ENCODE peak calls at places on chromosome X, in four cellular contexts. W is HepG2, F is K562, K is GM12878. I is an unnamed sample.

GRCh38 chrX:41858161-41858775 is 65.1 kb downstream of the CASK start:
- DNase-seq in W (no peak), K (no peak), F (no peak), I (peak)

GRCh38 chrX:43973249-43973672 is at the start of gene NDP:
- DNase-seq in K (no peak), F (no peak), W (no peak), I (peak)

GRCh38 chrX:12567857-12568256 is 223.4 kb upstream of the PRPS2 start:
- DNase-seq in W (no peak), K (no peak), F (no peak), I (no peak)

GRCh38 chrX:69290327-69290726 is 125.1 kb upstream of the PJA1 start:
- DNase-seq in K (no peak), W (no peak), F (no peak), I (no peak)

GRCh38 chrX:125895518-125895917 is 270.6 kb downstream of the DCAF12L2 start:
- DNase-seq in K (no peak), F (no peak), W (no peak), I (no peak)

GRCh38 chrX:140918398-140919043 is 83.9 kb upstream of the SPANXB1 start:
- DNase-seq in W (peak), F (peak), K (peak), I (peak)

GRCh38 chrX:108001218-108001814 is 19.1 kb upstream of the TEX13B start:
- DNase-seq in K (no peak), W (peak), F (peak), I (no peak)

GRCh38 chrX:42093756-42094155 is 170.4 kb upstream of the CASK start:
- DNase-seq in F (no peak), W (no peak), K (peak), I (no peak)

GRCh38 chrX:118637997-118638396 is 89.4 kb upstream of the IL13RA1 start:
- DNase-seq in F (no peak), W (peak), K (no peak), I (no peak)

GRCh38 chrX:10579753-10580060 is 40.7 kb downstream of the MID1 start:
- DNase-seq in F (no peak), W (no peak), K (no peak), I (no peak)

GRCh38 chrX:103640401-103641155 is 11.8 kb downstream of the TCEAL1 start:
- DNase-seq in K (no peak), F (no peak), W (no peak), I (no peak)

GRCh38 chrX:68980906-68981616 is 152.2 kb downstream of the EFNB1 start:
- DNase-seq in F (no peak), W (no peak), K (no peak), I (no peak)

GRCh38 chrX:3346436-3347329 is at the start of gene MXRA5:
- DNase-seq in W (no peak), F (no peak), K (no peak), I (peak)

GRCh38 chrX:21944136-21944615 is 3.7 kb downstream of the SMS start:
- DNase-seq in F (no peak), K (no peak), W (no peak), I (peak)

GRCh38 chrX:68999351-68999750 is 165.9 kb downstream of the PJA1 start:
- DNase-seq in W (no peak), K (no peak), F (no peak), I (no peak)

GRCh38 chrX:45628041-45628440 is 427.4 kb upstream of the DIPK2B start:
- DNase-seq in W (no peak), F (no peak), K (no peak), I (no peak)

GRCh38 chrX:1502853-1503252 is 34.1 kb downstream of the P2RY8 start:
- DNase-seq in W (no peak), K (no peak), F (no peak), I (no peak)

GRCh38 chrX:107721966-107722707 is 53.5 kb downstream of the TSC22D3 start:
- DNase-seq in K (no peak), W (no peak), F (no peak), I (no peak)

GRCh38 chrX:50799531-50799961 is 14.4 kb downstream of the SHROOM4 start:
- DNase-seq in K (no peak), F (no peak), W (no peak), I (no peak)

GRCh38 chrX:69022430-69022829 is 142.8 kb downstream of the PJA1 start:
- DNase-seq in K (no peak), W (no peak), F (no peak), I (no peak)

GRCh38 chrX:52574416-52575275 is 57.8 kb upstream of the XAGE1B start:
- DNase-seq in K (peak), F (peak), W (peak), I (peak)

GRCh38 chrX:150362599-150363481 is at the start of gene MAMLD1:
- DNase-seq in K (no peak), W (no peak), F (peak), I (peak)

GRCh38 chrX:135086197-135086854 is 34.0 kb downstream of the ETDB start:
- DNase-seq in K (peak), F (peak), W (peak), I (no peak)

GRCh38 chrX:123854329-123854728 is 5.5 kb upstream of the XIAP start:
- DNase-seq in F (no peak), W (no peak), K (no peak), I (no peak)

GRCh38 chrX:48794993-48795501 is 6.8 kb upstream of the HDAC6 start:
- DNase-seq in K (no peak), W (no peak), F (peak), I (no peak)

GRCh38 chrX:72026341-72027023 is 105.2 kb downstream of the RTL5 start:
- DNase-seq in K (no peak), W (no peak), F (no peak), I (no peak)

GRCh38 chrX:117743469-117744251 is 372.9 kb downstream of the KLHL13 start:
- DNase-seq in K (no peak), F (no peak), W (peak), I (no peak)

GRCh38 chrX:22037911-22038537 is 5.9 kb downstream of the PHEX start:
- DNase-seq in W (no peak), F (no peak), K (no peak), I (no peak)

GRCh38 chrX:11423362-11423818 is 130.2 kb downstream of the AMELX start:
- DNase-seq in K (peak), W (no peak), F (peak), I (no peak)

GRCh38 chrX:19683817-19684216 is 168.5 kb upstream of the MAP3K15 start:
- DNase-seq in K (no peak), W (no peak), F (no peak), I (no peak)

GRCh38 chrX:30990361-30990760 is 81.5 kb downstream of the FTHL17 start:
- DNase-seq in K (no peak), F (no peak), W (no peak), I (no peak)

GRCh38 chrX:30995060-30995700 is 76.7 kb downstream of the FTHL17 start:
- DNase-seq in W (peak), F (no peak), K (no peak), I (no peak)

GRCh38 chrX:30995705-30996104 is 76.1 kb downstream of the FTHL17 start:
- DNase-seq in W (no peak), F (no peak), K (no peak), I (no peak)

GRCh38 chrX:30992381-30992904 is 79.4 kb downstream of the FTHL17 start:
- DNase-seq in F (no peak), K (no peak), W (peak), I (no peak)
- TF ChIP-seq NR2C2 in F (no peak), K (no peak), W (no peak), I (no peak)

GRCh38 chrX:46788902-46789301 is 30.0 kb upstream of the SLC9A7 start:
- DNase-seq in K (no peak), W (no peak), F (no peak), I (no peak)

GRCh38 chrX:46793386-46794143 is 34.6 kb upstream of the SLC9A7 start:
- DNase-seq in K (no peak), W (peak), F (no peak), I (no peak)

GRCh38 chrX:46796574-46797191 is 37.8 kb upstream of the SLC9A7 start:
- DNase-seq in F (peak), W (peak), K (no peak), I (peak)

GRCh38 chrX:46791927-46792825 is 33.3 kb upstream of the SLC9A7 start:
- DNase-seq in K (peak), W (peak), F (no peak), I (peak)

DNA sequence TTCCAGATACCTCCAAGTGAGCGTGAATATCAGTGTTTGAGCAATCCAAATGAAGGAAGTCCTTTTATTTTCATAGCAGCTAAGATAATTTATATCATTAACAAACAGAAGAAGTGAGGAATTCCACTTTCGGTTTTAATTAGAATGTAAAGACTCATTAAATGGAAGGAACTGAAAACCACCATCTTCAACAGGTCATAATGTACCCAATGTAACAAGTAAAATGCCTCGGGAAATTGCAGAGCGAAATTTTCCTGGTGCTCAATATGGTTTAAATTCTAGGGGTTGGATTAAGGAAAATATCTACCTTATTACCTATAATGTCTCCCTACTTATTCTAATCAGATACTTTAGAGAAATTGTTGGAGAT is 33.9 kb upstream of the SLC9A7 start:
- DNase-seq in K (no peak), F (no peak), W (no peak), I (no peak)
- TF ChIP-seq NR2C2 in K (no peak), F (no peak), W (no peak), I (no peak)

GRCh38 chrX:7972586-7972985 is 45.4 kb upstream of the PNPLA4 start:
- DNase-seq in F (no peak), W (no peak), K (no peak), I (no peak)
- TF ChIP-seq NR2C2 in F (no peak), W (no peak), K (no peak), I (no peak)

GRCh38 chrX:16661495-16661894 is 11.5 kb downstream of the S100G start:
- DNase-seq in W (no peak), F (no peak), K (no peak), I (no peak)
- TF ChIP-seq NR2C2 in W (no peak), F (no peak), K (no peak), I (no peak)

DNA sequence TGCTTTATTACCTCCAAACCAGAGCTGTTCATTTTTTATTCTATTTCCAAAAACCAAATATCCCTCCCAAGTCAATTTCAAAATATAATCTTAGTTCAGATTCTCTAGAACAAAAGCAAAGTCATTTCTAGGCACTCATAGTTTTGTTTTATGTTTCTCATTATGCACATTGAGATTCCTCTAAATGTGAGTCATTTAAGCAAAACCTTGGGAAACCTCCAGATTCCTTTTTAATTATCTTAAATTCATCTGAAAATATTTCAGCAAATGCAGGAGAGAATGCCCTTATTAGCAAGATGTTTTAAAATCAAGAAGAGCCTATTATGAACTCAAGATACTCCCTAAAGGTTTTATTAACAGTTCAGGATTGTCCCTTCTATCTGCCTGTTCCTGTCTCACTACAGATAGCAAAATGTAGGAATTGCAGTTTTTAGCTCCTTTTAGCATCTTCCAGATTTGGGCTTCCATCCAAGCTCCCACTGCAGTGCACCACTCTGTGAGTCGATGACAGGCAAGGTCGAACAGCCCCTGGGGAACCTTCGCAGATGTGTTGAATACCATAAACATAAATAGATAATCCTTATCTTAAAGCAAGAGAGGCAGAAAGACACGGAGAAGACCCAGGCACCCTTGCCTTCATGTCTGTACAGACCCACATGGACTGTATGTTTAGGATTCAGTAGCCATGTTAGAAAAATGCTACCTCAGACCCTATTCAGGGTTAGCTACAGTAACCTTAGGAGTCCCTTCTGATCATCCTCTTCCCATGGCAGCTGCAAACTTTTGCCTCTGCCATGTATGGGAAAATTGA is 11.3 kb upstream of the SLC9A7 start:
- DNase-seq in K (no peak), F (no peak), W (no peak), I (no peak)
- TF ChIP-seq NR2C2 in K (no peak), F (no peak), W (no peak), I (no peak)

GRCh38 chrX:113833656-113834055 is 750.2 kb upstream of the HTR2C start:
- DNase-seq in W (no peak), F (no peak), K (no peak), I (no peak)

GRCh38 chrX:113828470-113828869 is 755.4 kb upstream of the HTR2C start:
- DNase-seq in F (no peak), K (no peak), W (no peak), I (peak)

DNA sequence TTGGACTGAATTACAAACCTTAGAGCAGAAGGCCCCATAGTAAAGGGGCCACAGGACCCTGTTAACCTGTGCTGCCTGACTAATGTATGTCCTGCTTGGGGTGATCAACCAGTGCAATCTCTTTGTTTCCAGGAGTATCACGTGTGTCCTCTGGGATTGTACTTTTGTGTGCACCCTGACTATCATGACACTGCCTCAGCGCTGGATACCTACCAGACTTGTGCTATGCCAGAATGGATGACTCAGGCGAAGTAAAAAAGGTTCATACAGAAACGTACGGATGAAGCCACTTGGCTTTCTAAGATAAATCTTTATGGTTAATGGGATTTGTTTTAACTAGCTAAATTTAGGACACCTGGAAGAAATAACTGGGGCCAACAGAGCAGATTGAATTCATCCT is 750.8 kb upstream of the HTR2C start:
- DNase-seq in W (no peak), F (no peak), K (no peak), I (no peak)
- TF ChIP-seq NR2C2 in W (no peak), F (no peak), K (no peak), I (no peak)

GRCh38 chrX:97238632-97239031 is 354.9 kb downstream of the RPA4 start:
- DNase-seq in F (no peak), K (no peak), W (no peak), I (no peak)
- TF ChIP-seq NR2C2 in F (no peak), K (no peak), W (no peak), I (no peak)

GRCh38 chrX:153972368-153973126 is at the start of gene TMEM187:
- DNase-seq in F (peak), W (peak), K (peak), I (peak)

GRCh38 chrX:153970398-153971123 is 1.1 kb downstream of the HCFC1 start:
- DNase-seq in K (no peak), F (peak), W (peak), I (no peak)

GRCh38 chrX:153971124-153971631 is 440 bp downstream of the HCFC1 start:
- DNase-seq in F (peak), K (peak), W (peak), I (peak)

GRCh38 chrX:153973127-153974002 is 811 bp downstream of the TMEM187 start:
- DNase-seq in W (peak), F (no peak), K (no peak), I (no peak)

GRCh38 chrX:153971632-153972367 is at the start of gene HCFC1:
- DNase-seq in W (peak), F (peak), K (peak), I (peak)
- TF ChIP-seq NR2C2 in W (peak), F (peak), K (no peak), I (no peak)